ENCODE peak calls at places on chromosomes 11 and 22, in seven cellular contexts. X is gastrocnemius medialis, I is K562, G is ovary, U is lung, E is mucosa of descending colon, T is mammary epithelial cell. K is an unnamed sample.
A peak's percentile ranks its signal among the peaks of the same experiment; 100 is the strongest.

GRCh38 chr11:43664295-43664694 is 16.2 kb upstream of the HSD17B12 start:
- DNase-seq in I (no peak), X (no peak), U (no peak), E (no peak), T (no peak), G (no peak), K (no peak)

GRCh38 chr11:117836077-117836960 is 11.8 kb upstream of the FXYD2 start:
- DNase-seq in G (no peak), U (no peak), E (no peak), I (no peak), X (no peak), T (no peak), K (peak; percentile 10)

GRCh38 chr22:47352920-47353700 is 590.7 kb downstream of the TBC1D22A start:
- DNase-seq in I (no peak), X (no peak), U (no peak), T (no peak), G (no peak), E (no peak), K (no peak)

GRCh38 chr22:45262931-45263789 is 21.6 kb upstream of the UPK3A start:
- DNase-seq in X (no peak), U (peak; percentile 45), T (no peak), G (no peak), I (no peak), E (no peak), K (no peak)

GRCh38 chr11:64207247-64208085 is 945 bp downstream of the FERMT3 start:
- DNase-seq in T (no peak), U (peak; percentile 59), I (peak; percentile 95), X (no peak), G (peak; percentile 60), E (peak; percentile 73), K (no peak)

GRCh38 chr11:125941241-125941605 is 4.6 kb upstream of the VSIG10L2 start:
- DNase-seq in G (no peak), X (no peak), T (no peak), U (no peak), E (no peak), I (no peak), K (no peak)

GRCh38 chr11:85772700-85773099 is 38.2 kb downstream of the SYTL2 start:
- DNase-seq in E (no peak), T (no peak), U (no peak), I (no peak), X (no peak), G (no peak), K (no peak)

GRCh38 chr11:44611687-44612437 is 46.4 kb downstream of the CD82 start:
- DNase-seq in U (no peak), I (no peak), X (no peak), E (peak; percentile 29), G (no peak), T (peak; percentile 21), K (no peak)

GRCh38 chr22:47587361-47587760 is 824.9 kb downstream of the TBC1D22A start:
- DNase-seq in X (no peak), I (no peak), U (no peak), T (no peak), E (no peak), G (no peak), K (no peak)

GRCh38 chr11:1288426-1289151 is 20.8 kb downstream of the TOLLIP start:
- DNase-seq in X (no peak), U (no peak), I (no peak), T (no peak), G (peak; percentile 27), E (no peak), K (peak; percentile 9)

GRCh38 chr22:23235425-23235824 is 55.1 kb downstream of the BCR start:
- DNase-seq in X (no peak), I (no peak), G (no peak), E (no peak), U (no peak), T (no peak), K (no peak)

GRCh38 chr11:555500-556174 is 4.9 kb downstream of the LMNTD2 start:
- DNase-seq in X (no peak), T (no peak), G (no peak), U (no peak), E (no peak), I (no peak), K (peak; percentile 52)

GRCh38 chr11:46914363-46914762 is 4.0 kb downstream of the LRP4 start:
- DNase-seq in T (peak; percentile 33), X (peak; percentile 70), G (no peak), E (no peak), U (no peak), I (no peak), K (no peak)

GRCh38 chr11:119863811-119864601 is 135.0 kb upstream of the NECTIN1 start:
- DNase-seq in T (no peak), E (peak; percentile 90), X (no peak), G (no peak), I (no peak), U (no peak), K (peak; percentile 59)

GRCh38 chr11:72058416-72059034 is 21.8 kb downstream of the NUMA1 start:
- DNase-seq in I (no peak), E (no peak), X (peak; percentile 46), T (peak; percentile 56), U (no peak), G (no peak), K (no peak)

GRCh38 chr22:44037519-44038370 is 13.6 kb downstream of the PARVB start:
- DNase-seq in G (peak; percentile 57), U (no peak), T (peak; percentile 92), I (no peak), X (peak; percentile 85), E (peak; percentile 20), K (no peak)

GRCh38 chr11:95024958-95025357 is at the start of gene KDM4E:
- DNase-seq in U (no peak), G (no peak), X (no peak), I (no peak), E (no peak), T (no peak), K (no peak)

GRCh38 chr11:26730711-26731460 is 9.0 kb upstream of the SLC5A12 start:
- DNase-seq in E (no peak), G (no peak), X (no peak), U (no peak), T (no peak), I (no peak), K (no peak)

GRCh38 chr11:8811571-8811970 is 99.4 kb upstream of the AKIP1 start:
- DNase-seq in U (no peak), G (no peak), E (no peak), X (no peak), I (no peak), T (no peak), K (no peak)

GRCh38 chr11:80163011-80163410 is 722.2 kb upstream of the TENM4 start:
- DNase-seq in G (no peak), E (no peak), U (no peak), T (peak; percentile 56), I (no peak), X (no peak), K (no peak)

GRCh38 chr22:37204045-37204655 is 8.1 kb downstream of the SSTR3 start:
- DNase-seq in U (no peak), X (no peak), G (no peak), T (no peak), I (no peak), E (no peak), K (no peak)

GRCh38 chr11:111586305-111586915 is 15.8 kb upstream of the SIK2 start:
- DNase-seq in I (peak; percentile 64), G (no peak), E (peak; percentile 84), T (peak; percentile 62), U (no peak), X (no peak), K (no peak)

GRCh38 chr11:2761131-2762030 is 61.6 kb upstream of the KCNQ1OT1 start:
- DNase-seq in I (no peak), G (no peak), T (no peak), E (peak; percentile 62), U (peak; percentile 25), X (no peak), K (peak; percentile 6)

GRCh38 chr11:48384670-48385069 is 18.4 kb upstream of the OR4C5 start:
- DNase-seq in X (no peak), G (no peak), I (peak; percentile 14), U (no peak), E (no peak), T (no peak), K (no peak)

GRCh38 chr11:96102664-96103068 is 178.8 kb upstream of the MTMR2 start:
- DNase-seq in X (no peak), U (no peak), I (no peak), E (no peak), G (no peak), T (peak; percentile 27), K (no peak)

GRCh38 chr11:20327377-20327776 is 36.1 kb upstream of the HTATIP2 start:
- DNase-seq in T (no peak), E (no peak), X (no peak), G (no peak), U (no peak), I (no peak), K (peak; percentile 21)

GRCh38 chr11:63641727-63642126 is 27.5 kb upstream of the PLAAT3 start:
- DNase-seq in G (no peak), E (no peak), U (no peak), I (no peak), T (no peak), X (no peak), K (no peak)

DNA sequence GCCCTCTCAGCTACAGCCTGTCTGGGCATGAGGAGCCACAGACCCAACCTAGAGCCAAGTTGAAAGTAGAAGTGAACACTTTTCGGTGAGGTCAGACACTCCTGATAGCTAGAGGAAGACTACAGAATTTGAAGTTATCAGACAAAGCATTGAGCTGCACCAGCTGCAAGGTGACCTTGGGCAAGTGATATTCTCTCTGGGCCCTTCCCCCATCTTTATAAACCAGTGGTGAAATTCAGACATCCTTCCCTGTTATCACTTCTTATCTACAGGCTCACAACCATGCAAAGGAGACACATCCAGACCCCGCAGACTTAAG is 8.0 kb upstream of the PMM1 start:
- DNase-seq in I (no peak), X (no peak), G (no peak), E (no peak), T (no peak), U (no peak), K (no peak)
- TF ChIP-seq CTCF in I (no peak), X (no peak), G (no peak), E (no peak), T (no peak), U (no peak), K (no peak)

GRCh38 chr11:124746621-124747243 is 5.3 kb downstream of the VSIG2 start:
- DNase-seq in I (peak; percentile 73), X (no peak), G (peak; percentile 59), E (peak; percentile 95), U (peak; percentile 93), T (peak; percentile 69), K (peak; percentile 50)
- TF ChIP-seq CTCF in I (peak; percentile 19), X (peak; percentile 25), G (peak; percentile 20), E (peak; percentile 29), U (peak; percentile 55), T (peak; percentile 46), K (no peak)

GRCh38 chr11:70189622-70190021 is 13.5 kb upstream of the FADD start:
- DNase-seq in X (no peak), T (no peak), G (no peak), I (no peak), E (no peak), U (no peak), K (no peak)
- TF ChIP-seq CTCF in X (no peak), T (no peak), G (no peak), I (no peak), E (no peak), U (no peak), K (no peak)

DNA sequence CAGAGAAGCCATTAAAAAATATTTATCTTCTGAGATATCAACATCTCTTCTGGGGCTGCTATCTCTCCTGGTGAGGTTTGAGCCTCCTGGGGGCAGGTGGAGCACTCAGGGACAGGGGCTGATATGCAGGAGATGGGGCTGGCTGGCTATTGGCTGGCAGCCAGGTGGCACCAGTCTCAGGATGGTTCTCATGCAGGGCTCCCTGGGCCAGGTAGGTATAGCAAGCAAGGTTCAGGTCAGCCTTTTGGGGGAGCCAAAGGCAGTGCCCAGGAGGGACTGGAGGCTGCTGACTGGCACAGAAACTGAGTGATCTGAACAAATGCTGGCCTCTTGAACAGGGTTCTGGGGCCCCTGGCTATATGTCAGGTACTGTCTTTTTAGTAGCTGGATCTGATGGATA is 29.7 kb upstream of the EMSY start:
- DNase-seq in X (no peak), G (no peak), I (no peak), T (no peak), U (no peak), E (no peak), K (no peak)
- TF ChIP-seq CTCF in X (no peak), G (no peak), I (no peak), T (no peak), U (no peak), E (no peak), K (no peak)